ENCODE peak calls at places on chromosomes 13 and 19, in four cellular contexts. One of them, this sample, is unnamed.

GRCh38 chr19:55766466-55766865 is 2.5 kb upstream of the RFPL4AL1 start:
- DNase-seq in stimulated activated naive CD4-positive, alpha-beta T cell: no peak
- DNase-seq in Daoy: peak
- DNase-seq in activated naive CD4-positive, alpha-beta T cell treated with anti-CD3 and anti-CD28 coated beads, Interleukin-2, amount 10 ng/mL, durations not matched to agents 7 days and 5 days: no peak
- DNase-seq in this sample: no peak

GRCh38 chr19:50772408-50773311 is 2.4 kb downstream of the GPR32 start:
- DNase-seq in stimulated activated naive CD4-positive, alpha-beta T cell: no peak
- DNase-seq in Daoy: no peak
- DNase-seq in activated naive CD4-positive, alpha-beta T cell treated with anti-CD3 and anti-CD28 coated beads, Interleukin-2, amount 10 ng/mL, durations not matched to agents 7 days and 5 days: no peak
- DNase-seq in this sample: no peak

GRCh38 chr13:82076421-82076820 is 1735.5 kb upstream of the SPRY2 start:
- DNase-seq in stimulated activated naive CD4-positive, alpha-beta T cell: no peak
- DNase-seq in Daoy: no peak
- DNase-seq in activated naive CD4-positive, alpha-beta T cell treated with anti-CD3 and anti-CD28 coated beads, Interleukin-2, amount 10 ng/mL, durations not matched to agents 7 days and 5 days: no peak
- DNase-seq in this sample: no peak

GRCh38 chr19:30666301-30666803 is 294.2 kb downstream of the ZNF536 start:
- DNase-seq in stimulated activated naive CD4-positive, alpha-beta T cell: peak
- DNase-seq in Daoy: peak
- DNase-seq in activated naive CD4-positive, alpha-beta T cell treated with anti-CD3 and anti-CD28 coated beads, Interleukin-2, amount 10 ng/mL, durations not matched to agents 7 days and 5 days: peak
- DNase-seq in this sample: peak

GRCh38 chr19:7868326-7868670 is 5.9 kb downstream of the PRR36 start:
- DNase-seq in stimulated activated naive CD4-positive, alpha-beta T cell: no peak
- DNase-seq in Daoy: peak
- DNase-seq in activated naive CD4-positive, alpha-beta T cell treated with anti-CD3 and anti-CD28 coated beads, Interleukin-2, amount 10 ng/mL, durations not matched to agents 7 days and 5 days: peak
- DNase-seq in this sample: peak

GRCh38 chr19:41940443-41941409 is 12.5 kb upstream of the ERFL start:
- DNase-seq in stimulated activated naive CD4-positive, alpha-beta T cell: no peak
- DNase-seq in Daoy: peak
- DNase-seq in activated naive CD4-positive, alpha-beta T cell treated with anti-CD3 and anti-CD28 coated beads, Interleukin-2, amount 10 ng/mL, durations not matched to agents 7 days and 5 days: no peak
- DNase-seq in this sample: no peak

GRCh38 chr13:109281823-109282239 is 504.6 kb downstream of the IRS2 start:
- DNase-seq in stimulated activated naive CD4-positive, alpha-beta T cell: no peak
- DNase-seq in Daoy: peak
- DNase-seq in activated naive CD4-positive, alpha-beta T cell treated with anti-CD3 and anti-CD28 coated beads, Interleukin-2, amount 10 ng/mL, durations not matched to agents 7 days and 5 days: no peak
- DNase-seq in this sample: no peak

GRCh38 chr13:98549006-98549727 is 27.7 kb downstream of the STK24 start:
- DNase-seq in stimulated activated naive CD4-positive, alpha-beta T cell: no peak
- DNase-seq in Daoy: no peak
- DNase-seq in activated naive CD4-positive, alpha-beta T cell treated with anti-CD3 and anti-CD28 coated beads, Interleukin-2, amount 10 ng/mL, durations not matched to agents 7 days and 5 days: no peak
- DNase-seq in this sample: no peak

GRCh38 chr13:92074658-92075057 is 676.2 kb downstream of the GPC5 start:
- DNase-seq in stimulated activated naive CD4-positive, alpha-beta T cell: no peak
- DNase-seq in Daoy: no peak
- DNase-seq in activated naive CD4-positive, alpha-beta T cell treated with anti-CD3 and anti-CD28 coated beads, Interleukin-2, amount 10 ng/mL, durations not matched to agents 7 days and 5 days: no peak
- DNase-seq in this sample: peak

GRCh38 chr13:21987793-21988192 is 316.9 kb downstream of the FGF9 start:
- DNase-seq in stimulated activated naive CD4-positive, alpha-beta T cell: no peak
- DNase-seq in Daoy: peak
- DNase-seq in activated naive CD4-positive, alpha-beta T cell treated with anti-CD3 and anti-CD28 coated beads, Interleukin-2, amount 10 ng/mL, durations not matched to agents 7 days and 5 days: no peak
- DNase-seq in this sample: no peak